ENCODE peak calls at places on chromosomes 7 and 10, in eight cellular contexts. One of them, this sample, is unnamed.

GRCh38 chr10:6064119-6064518 is 2.0 kb upstream of the IL2RA start:
- DNase-seq in NCI-H69: no peak
- DNase-seq in substantia nigra: no peak
- DNase-seq in stimulated activated CD4-positive, alpha-beta T cell treated with anti-CD3 and anti-CD28 coated beads, Interleukin-15, amount 100 ng/mL, for 24 hours: no peak
- DNase-seq in endothelial cell: no peak
- DNase-seq in MCF 10A: no peak
- DNase-seq in HTR-8/SVneo: no peak
- DNase-seq in GF-D8: no peak
- DNase-seq in this sample: no peak

GRCh38 chr10:133144771-133145170 is 15.2 kb upstream of the KNDC1 start:
- DNase-seq in NCI-H69: no peak
- DNase-seq in substantia nigra: no peak
- DNase-seq in stimulated activated CD4-positive, alpha-beta T cell treated with anti-CD3 and anti-CD28 coated beads, Interleukin-15, amount 100 ng/mL, for 24 hours: no peak
- DNase-seq in endothelial cell: no peak
- DNase-seq in MCF 10A: no peak
- DNase-seq in HTR-8/SVneo: no peak
- DNase-seq in GF-D8: no peak
- DNase-seq in this sample: no peak

GRCh38 chr7:78139335-78139734 is 340.8 kb downstream of the PHTF2 start:
- DNase-seq in NCI-H69: peak
- DNase-seq in substantia nigra: no peak
- DNase-seq in stimulated activated CD4-positive, alpha-beta T cell treated with anti-CD3 and anti-CD28 coated beads, Interleukin-15, amount 100 ng/mL, for 24 hours: no peak
- DNase-seq in endothelial cell: no peak
- DNase-seq in MCF 10A: no peak
- DNase-seq in HTR-8/SVneo: peak
- DNase-seq in GF-D8: no peak
- DNase-seq in this sample: no peak

GRCh38 chr10:58625070-58625469 is 112.4 kb downstream of the BICC1 start:
- DNase-seq in NCI-H69: no peak
- DNase-seq in substantia nigra: no peak
- DNase-seq in stimulated activated CD4-positive, alpha-beta T cell treated with anti-CD3 and anti-CD28 coated beads, Interleukin-15, amount 100 ng/mL, for 24 hours: no peak
- DNase-seq in endothelial cell: no peak
- DNase-seq in MCF 10A: peak
- DNase-seq in HTR-8/SVneo: no peak
- DNase-seq in GF-D8: no peak
- DNase-seq in this sample: peak

GRCh38 chr7:104225441-104225840 is 17.6 kb upstream of the ORC5 start:
- DNase-seq in NCI-H69: peak
- DNase-seq in substantia nigra: no peak
- DNase-seq in stimulated activated CD4-positive, alpha-beta T cell treated with anti-CD3 and anti-CD28 coated beads, Interleukin-15, amount 100 ng/mL, for 24 hours: no peak
- DNase-seq in endothelial cell: no peak
- DNase-seq in MCF 10A: no peak
- DNase-seq in HTR-8/SVneo: no peak
- DNase-seq in GF-D8: no peak
- DNase-seq in this sample: no peak

GRCh38 chr7:139828880-139829653 is at the start of gene TBXAS1:
- DNase-seq in NCI-H69: no peak
- DNase-seq in substantia nigra: no peak
- DNase-seq in stimulated activated CD4-positive, alpha-beta T cell treated with anti-CD3 and anti-CD28 coated beads, Interleukin-15, amount 100 ng/mL, for 24 hours: peak
- DNase-seq in endothelial cell: no peak
- DNase-seq in MCF 10A: no peak
- DNase-seq in HTR-8/SVneo: no peak
- DNase-seq in GF-D8: peak
- DNase-seq in this sample: no peak

GRCh38 chr10:1346201-1346600 is 290.0 kb downstream of the WDR37 start:
- DNase-seq in NCI-H69: no peak
- DNase-seq in substantia nigra: no peak
- DNase-seq in stimulated activated CD4-positive, alpha-beta T cell treated with anti-CD3 and anti-CD28 coated beads, Interleukin-15, amount 100 ng/mL, for 24 hours: no peak
- DNase-seq in endothelial cell: no peak
- DNase-seq in MCF 10A: no peak
- DNase-seq in HTR-8/SVneo: no peak
- DNase-seq in GF-D8: no peak
- DNase-seq in this sample: no peak

GRCh38 chr7:105261689-105262088 is 127.0 kb downstream of the SRPK2 start:
- DNase-seq in NCI-H69: peak
- DNase-seq in substantia nigra: no peak
- DNase-seq in stimulated activated CD4-positive, alpha-beta T cell treated with anti-CD3 and anti-CD28 coated beads, Interleukin-15, amount 100 ng/mL, for 24 hours: no peak
- DNase-seq in endothelial cell: no peak
- DNase-seq in MCF 10A: peak
- DNase-seq in HTR-8/SVneo: peak
- DNase-seq in GF-D8: peak
- DNase-seq in this sample: peak

GRCh38 chr7:108613147-108613948 is 43.7 kb downstream of the DNAJB9 start:
- DNase-seq in NCI-H69: peak
- DNase-seq in substantia nigra: no peak
- DNase-seq in stimulated activated CD4-positive, alpha-beta T cell treated with anti-CD3 and anti-CD28 coated beads, Interleukin-15, amount 100 ng/mL, for 24 hours: no peak
- DNase-seq in endothelial cell: no peak
- DNase-seq in MCF 10A: peak
- DNase-seq in HTR-8/SVneo: peak
- DNase-seq in GF-D8: no peak
- DNase-seq in this sample: peak

GRCh38 chr7:45102785-45103712 is 8.4 kb downstream of the TBRG4 start:
- DNase-seq in NCI-H69: no peak
- DNase-seq in substantia nigra: no peak
- DNase-seq in stimulated activated CD4-positive, alpha-beta T cell treated with anti-CD3 and anti-CD28 coated beads, Interleukin-15, amount 100 ng/mL, for 24 hours: no peak
- DNase-seq in endothelial cell: no peak
- DNase-seq in MCF 10A: no peak
- DNase-seq in HTR-8/SVneo: no peak
- DNase-seq in GF-D8: no peak
- DNase-seq in this sample: no peak